ENCODE peak calls at places on chromosomes 12 and 14, in eight cellular contexts. One of them, this sample, is unnamed.

GRCh38 chr14:26773906-26774593 is 176.2 kb upstream of the NOVA1 start:
- DNase-seq in HEK293T: no peak
- DNase-seq in T-cell: no peak
- DNase-seq in pancreas: no peak
- DNase-seq in NCI-H1092: no peak
- DNase-seq in MM.1S: no peak
- DNase-seq in activated naive CD8-positive, alpha-beta T cell treated with anti-CD3 and anti-CD28 coated beads, Interleukin-2, amount 50 U/mL, for 16 hours: no peak
- DNase-seq in progenitor cell of endocrine pancreas: no peak
- DNase-seq in this sample: no peak

GRCh38 chr12:88251798-88252197 is 109.7 kb downstream of the TMTC3 start:
- DNase-seq in HEK293T: no peak
- DNase-seq in T-cell: no peak
- DNase-seq in pancreas: no peak
- DNase-seq in NCI-H1092: no peak
- DNase-seq in MM.1S: no peak
- DNase-seq in activated naive CD8-positive, alpha-beta T cell treated with anti-CD3 and anti-CD28 coated beads, Interleukin-2, amount 50 U/mL, for 16 hours: no peak
- DNase-seq in progenitor cell of endocrine pancreas: no peak
- DNase-seq in this sample: no peak

GRCh38 chr12:79691299-79692248 is 810 bp upstream of the PAWR start:
- DNase-seq in HEK293T: no peak
- DNase-seq in T-cell: no peak
- DNase-seq in pancreas: no peak
- DNase-seq in NCI-H1092: no peak
- DNase-seq in MM.1S: no peak
- DNase-seq in activated naive CD8-positive, alpha-beta T cell treated with anti-CD3 and anti-CD28 coated beads, Interleukin-2, amount 50 U/mL, for 16 hours: no peak
- DNase-seq in progenitor cell of endocrine pancreas: no peak
- DNase-seq in this sample: no peak

GRCh38 chr14:57656853-57657252 is 163.2 kb upstream of the CCDC198 start:
- DNase-seq in HEK293T: no peak
- DNase-seq in T-cell: no peak
- DNase-seq in pancreas: no peak
- DNase-seq in NCI-H1092: no peak
- DNase-seq in MM.1S: no peak
- DNase-seq in activated naive CD8-positive, alpha-beta T cell treated with anti-CD3 and anti-CD28 coated beads, Interleukin-2, amount 50 U/mL, for 16 hours: no peak
- DNase-seq in progenitor cell of endocrine pancreas: no peak
- DNase-seq in this sample: no peak

GRCh38 chr12:107134558-107134957 is 41.2 kb upstream of the CRY1 start:
- DNase-seq in HEK293T: peak; percentile 63
- DNase-seq in T-cell: peak; percentile 27
- DNase-seq in pancreas: no peak
- DNase-seq in NCI-H1092: no peak
- DNase-seq in MM.1S: peak; percentile 14
- DNase-seq in activated naive CD8-positive, alpha-beta T cell treated with anti-CD3 and anti-CD28 coated beads, Interleukin-2, amount 50 U/mL, for 16 hours: no peak
- DNase-seq in progenitor cell of endocrine pancreas: no peak
- DNase-seq in this sample: peak; percentile 24

GRCh38 chr14:46036099-46036498 is 615.5 kb downstream of the RPL10L start:
- DNase-seq in HEK293T: no peak
- DNase-seq in T-cell: no peak
- DNase-seq in pancreas: no peak
- DNase-seq in NCI-H1092: no peak
- DNase-seq in MM.1S: no peak
- DNase-seq in activated naive CD8-positive, alpha-beta T cell treated with anti-CD3 and anti-CD28 coated beads, Interleukin-2, amount 50 U/mL, for 16 hours: no peak
- DNase-seq in progenitor cell of endocrine pancreas: no peak
- DNase-seq in this sample: no peak

GRCh38 chr14:36176524-36176923 is at the start of gene PTCSC3:
- DNase-seq in HEK293T: no peak
- DNase-seq in T-cell: no peak
- DNase-seq in pancreas: no peak
- DNase-seq in NCI-H1092: no peak
- DNase-seq in MM.1S: no peak
- DNase-seq in activated naive CD8-positive, alpha-beta T cell treated with anti-CD3 and anti-CD28 coated beads, Interleukin-2, amount 50 U/mL, for 16 hours: no peak
- DNase-seq in progenitor cell of endocrine pancreas: no peak
- DNase-seq in this sample: no peak

GRCh38 chr12:75505706-75506312 is 5.6 kb downstream of the KRR1 start:
- DNase-seq in HEK293T: no peak
- DNase-seq in T-cell: no peak
- DNase-seq in pancreas: no peak
- DNase-seq in NCI-H1092: no peak
- DNase-seq in MM.1S: peak; percentile 43
- DNase-seq in activated naive CD8-positive, alpha-beta T cell treated with anti-CD3 and anti-CD28 coated beads, Interleukin-2, amount 50 U/mL, for 16 hours: no peak
- DNase-seq in progenitor cell of endocrine pancreas: no peak
- DNase-seq in this sample: peak; percentile 51

GRCh38 chr12:27566626-27567025 is 42.6 kb downstream of the PPFIBP1 start:
- DNase-seq in HEK293T: no peak
- DNase-seq in T-cell: no peak
- DNase-seq in pancreas: no peak
- DNase-seq in NCI-H1092: no peak
- DNase-seq in MM.1S: no peak
- DNase-seq in activated naive CD8-positive, alpha-beta T cell treated with anti-CD3 and anti-CD28 coated beads, Interleukin-2, amount 50 U/mL, for 16 hours: no peak
- DNase-seq in progenitor cell of endocrine pancreas: no peak
- DNase-seq in this sample: no peak

GRCh38 chr12:102474438-102475064 is 5.8 kb downstream of the IGF1 start:
- DNase-seq in HEK293T: no peak
- DNase-seq in T-cell: no peak
- DNase-seq in pancreas: no peak
- DNase-seq in NCI-H1092: no peak
- DNase-seq in MM.1S: no peak
- DNase-seq in activated naive CD8-positive, alpha-beta T cell treated with anti-CD3 and anti-CD28 coated beads, Interleukin-2, amount 50 U/mL, for 16 hours: no peak
- DNase-seq in progenitor cell of endocrine pancreas: no peak
- DNase-seq in this sample: no peak

GRCh38 chr12:124622326-124622725 is 54.9 kb upstream of the NCOR2 start:
- DNase-seq in HEK293T: no peak
- DNase-seq in T-cell: no peak
- DNase-seq in pancreas: no peak
- DNase-seq in NCI-H1092: no peak
- DNase-seq in MM.1S: no peak
- DNase-seq in activated naive CD8-positive, alpha-beta T cell treated with anti-CD3 and anti-CD28 coated beads, Interleukin-2, amount 50 U/mL, for 16 hours: no peak
- DNase-seq in progenitor cell of endocrine pancreas: no peak
- DNase-seq in this sample: no peak

GRCh38 chr14:91482278-91483023 is 27.7 kb downstream of the PPP4R3A start:
- DNase-seq in HEK293T: no peak
- DNase-seq in T-cell: no peak
- DNase-seq in pancreas: no peak
- DNase-seq in NCI-H1092: no peak
- DNase-seq in MM.1S: no peak
- DNase-seq in activated naive CD8-positive, alpha-beta T cell treated with anti-CD3 and anti-CD28 coated beads, Interleukin-2, amount 50 U/mL, for 16 hours: no peak
- DNase-seq in progenitor cell of endocrine pancreas: no peak
- DNase-seq in this sample: no peak

GRCh38 chr12:27343255-27344000 is 10.8 kb downstream of the BMAL2 start:
- DNase-seq in HEK293T: no peak
- DNase-seq in T-cell: no peak
- DNase-seq in pancreas: no peak
- DNase-seq in NCI-H1092: no peak
- DNase-seq in MM.1S: no peak
- DNase-seq in activated naive CD8-positive, alpha-beta T cell treated with anti-CD3 and anti-CD28 coated beads, Interleukin-2, amount 50 U/mL, for 16 hours: no peak
- DNase-seq in progenitor cell of endocrine pancreas: no peak
- DNase-seq in this sample: no peak

GRCh38 chr14:98219638-98220037 is 1052.4 kb downstream of the BCL11B start:
- DNase-seq in HEK293T: no peak
- DNase-seq in T-cell: no peak
- DNase-seq in pancreas: no peak
- DNase-seq in NCI-H1092: no peak
- DNase-seq in MM.1S: no peak
- DNase-seq in activated naive CD8-positive, alpha-beta T cell treated with anti-CD3 and anti-CD28 coated beads, Interleukin-2, amount 50 U/mL, for 16 hours: no peak
- DNase-seq in progenitor cell of endocrine pancreas: no peak
- DNase-seq in this sample: no peak

GRCh38 chr12:111424793-111425251 is 19.1 kb downstream of the SH2B3 start:
- DNase-seq in HEK293T: no peak
- DNase-seq in T-cell: no peak
- DNase-seq in pancreas: no peak
- DNase-seq in NCI-H1092: no peak
- DNase-seq in MM.1S: no peak
- DNase-seq in activated naive CD8-positive, alpha-beta T cell treated with anti-CD3 and anti-CD28 coated beads, Interleukin-2, amount 50 U/mL, for 16 hours: no peak
- DNase-seq in progenitor cell of endocrine pancreas: no peak
- DNase-seq in this sample: no peak

GRCh38 chr12:51323966-51324895 is at the start of gene BIN2:
- DNase-seq in HEK293T: no peak
- DNase-seq in T-cell: peak; percentile 68
- DNase-seq in pancreas: peak; percentile 32
- DNase-seq in NCI-H1092: no peak
- DNase-seq in MM.1S: peak; percentile 76
- DNase-seq in activated naive CD8-positive, alpha-beta T cell treated with anti-CD3 and anti-CD28 coated beads, Interleukin-2, amount 50 U/mL, for 16 hours: peak; percentile 37
- DNase-seq in progenitor cell of endocrine pancreas: no peak
- DNase-seq in this sample: peak; percentile 87

GRCh38 chr12:66664076-66664475 is 14.8 kb downstream of the GRIP1 start:
- DNase-seq in HEK293T: no peak
- DNase-seq in T-cell: no peak
- DNase-seq in pancreas: no peak
- DNase-seq in NCI-H1092: no peak
- DNase-seq in MM.1S: no peak
- DNase-seq in activated naive CD8-positive, alpha-beta T cell treated with anti-CD3 and anti-CD28 coated beads, Interleukin-2, amount 50 U/mL, for 16 hours: no peak
- DNase-seq in progenitor cell of endocrine pancreas: no peak
- DNase-seq in this sample: no peak

GRCh38 chr14:99885649-99885958 is 92.4 kb downstream of the EML1 start:
- DNase-seq in HEK293T: no peak
- DNase-seq in T-cell: no peak
- DNase-seq in pancreas: no peak
- DNase-seq in NCI-H1092: no peak
- DNase-seq in MM.1S: no peak
- DNase-seq in activated naive CD8-positive, alpha-beta T cell treated with anti-CD3 and anti-CD28 coated beads, Interleukin-2, amount 50 U/mL, for 16 hours: no peak
- DNase-seq in progenitor cell of endocrine pancreas: no peak
- DNase-seq in this sample: no peak

GRCh38 chr14:26851793-26852192 is 254.0 kb upstream of the NOVA1 start:
- DNase-seq in HEK293T: no peak
- DNase-seq in T-cell: no peak
- DNase-seq in pancreas: no peak
- DNase-seq in NCI-H1092: no peak
- DNase-seq in MM.1S: no peak
- DNase-seq in activated naive CD8-positive, alpha-beta T cell treated with anti-CD3 and anti-CD28 coated beads, Interleukin-2, amount 50 U/mL, for 16 hours: no peak
- DNase-seq in progenitor cell of endocrine pancreas: no peak
- DNase-seq in this sample: no peak

GRCh38 chr14:35234007-35234406 is 58.2 kb upstream of the PSMA6 start:
- DNase-seq in HEK293T: no peak
- DNase-seq in T-cell: no peak
- DNase-seq in pancreas: no peak
- DNase-seq in NCI-H1092: no peak
- DNase-seq in MM.1S: no peak
- DNase-seq in activated naive CD8-positive, alpha-beta T cell treated with anti-CD3 and anti-CD28 coated beads, Interleukin-2, amount 50 U/mL, for 16 hours: no peak
- DNase-seq in progenitor cell of endocrine pancreas: no peak
- DNase-seq in this sample: no peak

GRCh38 chr12:106741247-106741646 is 33.2 kb upstream of the RIC8B start:
- DNase-seq in HEK293T: no peak
- DNase-seq in T-cell: no peak
- DNase-seq in pancreas: no peak
- DNase-seq in NCI-H1092: no peak
- DNase-seq in MM.1S: no peak
- DNase-seq in activated naive CD8-positive, alpha-beta T cell treated with anti-CD3 and anti-CD28 coated beads, Interleukin-2, amount 50 U/mL, for 16 hours: no peak
- DNase-seq in progenitor cell of endocrine pancreas: no peak
- DNase-seq in this sample: no peak

GRCh38 chr12:73262788-73263381 is 990.7 kb downstream of the TRHDE start:
- DNase-seq in HEK293T: no peak
- DNase-seq in T-cell: no peak
- DNase-seq in pancreas: no peak
- DNase-seq in NCI-H1092: no peak
- DNase-seq in MM.1S: no peak
- DNase-seq in activated naive CD8-positive, alpha-beta T cell treated with anti-CD3 and anti-CD28 coated beads, Interleukin-2, amount 50 U/mL, for 16 hours: no peak
- DNase-seq in progenitor cell of endocrine pancreas: no peak
- DNase-seq in this sample: no peak

GRCh38 chr14:21395450-21395849 is 11.6 kb upstream of the SUPT16H start:
- DNase-seq in HEK293T: no peak
- DNase-seq in T-cell: no peak
- DNase-seq in pancreas: no peak
- DNase-seq in NCI-H1092: no peak
- DNase-seq in MM.1S: no peak
- DNase-seq in activated naive CD8-positive, alpha-beta T cell treated with anti-CD3 and anti-CD28 coated beads, Interleukin-2, amount 50 U/mL, for 16 hours: no peak
- DNase-seq in progenitor cell of endocrine pancreas: no peak
- DNase-seq in this sample: no peak

GRCh38 chr14:68924392-68925158 is 54.5 kb downstream of the ACTN1 start:
- DNase-seq in HEK293T: no peak
- DNase-seq in T-cell: no peak
- DNase-seq in pancreas: no peak
- DNase-seq in NCI-H1092: no peak
- DNase-seq in MM.1S: no peak
- DNase-seq in activated naive CD8-positive, alpha-beta T cell treated with anti-CD3 and anti-CD28 coated beads, Interleukin-2, amount 50 U/mL, for 16 hours: no peak
- DNase-seq in progenitor cell of endocrine pancreas: no peak
- DNase-seq in this sample: no peak

GRCh38 chr14:75562048-75562447 is 16.4 kb upstream of the FLVCR2 start:
- DNase-seq in HEK293T: no peak
- DNase-seq in T-cell: no peak
- DNase-seq in pancreas: no peak
- DNase-seq in NCI-H1092: no peak
- DNase-seq in MM.1S: no peak
- DNase-seq in activated naive CD8-positive, alpha-beta T cell treated with anti-CD3 and anti-CD28 coated beads, Interleukin-2, amount 50 U/mL, for 16 hours: peak; percentile 38
- DNase-seq in progenitor cell of endocrine pancreas: no peak
- DNase-seq in this sample: no peak

GRCh38 chr12:85855305-85855704 is 18.8 kb upstream of the NTS start:
- DNase-seq in HEK293T: no peak
- DNase-seq in T-cell: no peak
- DNase-seq in pancreas: no peak
- DNase-seq in NCI-H1092: no peak
- DNase-seq in MM.1S: no peak
- DNase-seq in activated naive CD8-positive, alpha-beta T cell treated with anti-CD3 and anti-CD28 coated beads, Interleukin-2, amount 50 U/mL, for 16 hours: no peak
- DNase-seq in progenitor cell of endocrine pancreas: no peak
- DNase-seq in this sample: no peak

GRCh38 chr14:75334191-75335051 is 55.8 kb downstream of the FOS start:
- DNase-seq in HEK293T: no peak
- DNase-seq in T-cell: peak; percentile 56
- DNase-seq in pancreas: no peak
- DNase-seq in NCI-H1092: no peak
- DNase-seq in MM.1S: peak; percentile 36
- DNase-seq in activated naive CD8-positive, alpha-beta T cell treated with anti-CD3 and anti-CD28 coated beads, Interleukin-2, amount 50 U/mL, for 16 hours: peak; percentile 9
- DNase-seq in progenitor cell of endocrine pancreas: no peak
- DNase-seq in this sample: no peak

GRCh38 chr12:83136421-83136820 is 449.7 kb downstream of the TMTC2 start:
- DNase-seq in HEK293T: no peak
- DNase-seq in T-cell: no peak
- DNase-seq in pancreas: no peak
- DNase-seq in NCI-H1092: no peak
- DNase-seq in MM.1S: no peak
- DNase-seq in activated naive CD8-positive, alpha-beta T cell treated with anti-CD3 and anti-CD28 coated beads, Interleukin-2, amount 50 U/mL, for 16 hours: no peak
- DNase-seq in progenitor cell of endocrine pancreas: no peak
- DNase-seq in this sample: no peak

GRCh38 chr12:77064891-77065360 is 443 bp downstream of the E2F7 start:
- DNase-seq in HEK293T: peak; percentile 51
- DNase-seq in T-cell: no peak
- DNase-seq in pancreas: no peak
- DNase-seq in NCI-H1092: no peak
- DNase-seq in MM.1S: peak; percentile 23
- DNase-seq in activated naive CD8-positive, alpha-beta T cell treated with anti-CD3 and anti-CD28 coated beads, Interleukin-2, amount 50 U/mL, for 16 hours: no peak
- DNase-seq in progenitor cell of endocrine pancreas: no peak
- DNase-seq in this sample: peak; percentile 42

GRCh38 chr12:131537267-131537920 is 173.5 kb upstream of the SFSWAP start:
- DNase-seq in HEK293T: no peak
- DNase-seq in T-cell: no peak
- DNase-seq in pancreas: no peak
- DNase-seq in NCI-H1092: no peak
- DNase-seq in MM.1S: no peak
- DNase-seq in activated naive CD8-positive, alpha-beta T cell treated with anti-CD3 and anti-CD28 coated beads, Interleukin-2, amount 50 U/mL, for 16 hours: no peak
- DNase-seq in progenitor cell of endocrine pancreas: no peak
- DNase-seq in this sample: no peak

GRCh38 chr12:120216742-120217595 is 16.1 kb upstream of the RPLP0 start:
- DNase-seq in HEK293T: no peak
- DNase-seq in T-cell: no peak
- DNase-seq in pancreas: no peak
- DNase-seq in NCI-H1092: no peak
- DNase-seq in MM.1S: no peak
- DNase-seq in activated naive CD8-positive, alpha-beta T cell treated with anti-CD3 and anti-CD28 coated beads, Interleukin-2, amount 50 U/mL, for 16 hours: no peak
- DNase-seq in progenitor cell of endocrine pancreas: no peak
- DNase-seq in this sample: no peak

GRCh38 chr14:32109676-32110075 is 32.6 kb downstream of the ARHGAP5 start:
- DNase-seq in HEK293T: no peak
- DNase-seq in T-cell: no peak
- DNase-seq in pancreas: no peak
- DNase-seq in NCI-H1092: no peak
- DNase-seq in MM.1S: no peak
- DNase-seq in activated naive CD8-positive, alpha-beta T cell treated with anti-CD3 and anti-CD28 coated beads, Interleukin-2, amount 50 U/mL, for 16 hours: no peak
- DNase-seq in progenitor cell of endocrine pancreas: no peak
- DNase-seq in this sample: no peak

GRCh38 chr14:95482967-95483842 is 33.2 kb downstream of the SYNE3 start:
- DNase-seq in HEK293T: no peak
- DNase-seq in T-cell: no peak
- DNase-seq in pancreas: no peak
- DNase-seq in NCI-H1092: no peak
- DNase-seq in MM.1S: no peak
- DNase-seq in activated naive CD8-positive, alpha-beta T cell treated with anti-CD3 and anti-CD28 coated beads, Interleukin-2, amount 50 U/mL, for 16 hours: no peak
- DNase-seq in progenitor cell of endocrine pancreas: no peak
- DNase-seq in this sample: no peak

This sample was measured in OCI-LY7.